ENCODE peak calls at places on chromosomes 11 and 22, in nine cellular contexts. C, G, Y, D, X, N, Q, U and A are unnamed samples.
A peak's percentile ranks its signal among the peaks of the same experiment; 100 is the strongest.

GRCh38 chr22:29972121-29972520 is 89.1 kb downstream of the MTMR3 start:
- DNase-seq in C (no peak), G (no peak), Y (no peak), D (no peak), X (no peak), N (no peak), Q (no peak), U (no peak), A (no peak)

GRCh38 chr22:37051629-37052385 is at the start of gene KCTD17:
- DNase-seq in C (peak; percentile 78), G (peak; percentile 96), Y (peak; percentile 57), D (peak; percentile 72), X (peak; percentile 64), N (peak; percentile 68), Q (peak; percentile 86), U (peak; percentile 72), A (peak; percentile 79)

GRCh38 chr22:32735516-32735915 is 66.0 kb upstream of the TIMP3 start:
- DNase-seq in C (no peak), G (no peak), Y (no peak), D (no peak), X (no peak), N (no peak), Q (no peak), U (no peak), A (no peak)

GRCh38 chr11:57727185-57727584 is 14.1 kb upstream of the SELENOH start:
- DNase-seq in C (no peak), G (no peak), Y (no peak), D (no peak), X (no peak), N (no peak), Q (no peak), U (no peak), A (no peak)

GRCh38 chr11:113198907-113199660 is 115.3 kb upstream of the TTC12 start:
- DNase-seq in C (no peak), G (no peak), Y (no peak), D (no peak), X (no peak), N (no peak), Q (no peak), U (no peak), A (no peak)

GRCh38 chr11:56642339-56642738 is at the start of gene OR5AP2:
- DNase-seq in C (no peak), G (no peak), Y (no peak), D (no peak), X (no peak), N (no peak), Q (no peak), U (no peak), A (no peak)

GRCh38 chr11:116731097-116731761 is 41.6 kb downstream of the BUD13 start:
- DNase-seq in C (peak; percentile 27), G (no peak), Y (no peak), D (no peak), X (peak; percentile 45), N (peak; percentile 5), Q (no peak), U (no peak), A (no peak)

GRCh38 chr22:36282078-36282831 is 29.3 kb downstream of the APOL1 start:
- DNase-seq in C (no peak), G (no peak), Y (no peak), D (no peak), X (no peak), N (no peak), Q (no peak), U (no peak), A (no peak)

GRCh38 chr22:30029512-30029911 is 50.8 kb upstream of the HORMAD2 start:
- DNase-seq in C (no peak), G (no peak), Y (no peak), D (no peak), X (no peak), N (no peak), Q (no peak), U (no peak), A (no peak)

GRCh38 chr11:61293869-61294716 is 1.0 kb downstream of the VWCE start:
- DNase-seq in C (peak; percentile 50), G (peak; percentile 72), Y (peak; percentile 18), D (no peak), X (peak; percentile 33), N (peak; percentile 20), Q (peak; percentile 21), U (peak; percentile 17), A (peak; percentile 65)

GRCh38 chr11:71979582-71979981 is 19.1 kb upstream of the IL18BP start:
- DNase-seq in C (no peak), G (no peak), Y (no peak), D (no peak), X (no peak), N (no peak), Q (no peak), U (no peak), A (no peak)

GRCh38 chr11:18527512-18527911 is 770 bp upstream of the TSG101 start:
- DNase-seq in C (peak; percentile 70), G (no peak), Y (no peak), D (no peak), X (peak; percentile 23), N (no peak), Q (no peak), U (peak; percentile 38), A (no peak)

GRCh38 chr11:892106-892505 is 18.5 kb downstream of the CHID1 start:
- DNase-seq in C (no peak), G (no peak), Y (no peak), D (no peak), X (no peak), N (no peak), Q (no peak), U (peak; percentile 12), A (no peak)

GRCh38 chr22:37904572-37905533 is 1.2 kb upstream of the MICALL1 start:
- DNase-seq in C (peak; percentile 98), G (no peak), Y (no peak), D (no peak), X (peak; percentile 98), N (no peak), Q (peak; percentile 33), U (peak; percentile 94), A (no peak)

GRCh38 chr11:132114185-132114584 is 743.8 kb downstream of the NTM start:
- DNase-seq in C (peak; percentile 49), G (no peak), Y (no peak), D (no peak), X (no peak), N (peak; percentile 79), Q (peak; percentile 18), U (peak; percentile 39), A (no peak)

GRCh38 chr22:41620646-41621098 is at the start of gene DESI1:
- DNase-seq in C (no peak), G (peak; percentile 47), Y (no peak), D (no peak), X (peak; percentile 20), N (no peak), Q (no peak), U (peak; percentile 51), A (no peak)

GRCh38 chr11:72950685-72951084 is 136.5 kb downstream of the ATG16L2 start:
- DNase-seq in C (no peak), G (no peak), Y (no peak), D (no peak), X (no peak), N (no peak), Q (no peak), U (no peak), A (no peak)